ENCODE peak calls at places on chromosomes 2 and 18, in six cellular contexts. T is HepG2, B is A549, M is RWPE1, R is heart right ventricle, D is astrocyte of the cerebellum. H is an unnamed sample.

GRCh38 chr2:123179526-123179925 is 845.6 kb upstream of the CNTNAP5 start:
- DNase-seq in M (no peak), B (no peak), T (no peak), R (no peak), D (no peak), H (no peak)

GRCh38 chr18:46260016-46260878 is 156.1 kb downstream of the HAUS1 start:
- DNase-seq in B (no peak), R (no peak), M (no peak), T (no peak), D (peak), H (no peak)

GRCh38 chr2:176432439-176432838 is 163.2 kb downstream of the MTX2 start:
- DNase-seq in M (peak), R (no peak), B (no peak), T (no peak), D (no peak), H (no peak)

GRCh38 chr2:190571666-190572065 is 37.1 kb upstream of the NEMP2 start:
- DNase-seq in M (no peak), B (no peak), R (no peak), T (no peak), D (no peak), H (no peak)

GRCh38 chr2:239372835-239373234 is 28.0 kb downstream of the HDAC4 start:
- DNase-seq in B (no peak), M (no peak), T (no peak), R (no peak), D (no peak), H (no peak)

GRCh38 chr2:58601017-58601416 is 359.9 kb upstream of the FANCL start:
- DNase-seq in R (no peak), M (peak), B (peak), D (no peak), T (no peak), H (no peak)

GRCh38 chr2:159004849-159005248 is 36.4 kb downstream of the TANC1 start:
- DNase-seq in D (no peak), B (no peak), T (no peak), R (no peak), M (no peak), H (no peak)

GRCh38 chr18:57441395-57441794 is 6.2 kb downstream of the ONECUT2 start:
- DNase-seq in R (no peak), M (no peak), D (no peak), B (no peak), T (no peak), H (no peak)

GRCh38 chr2:196153480-196153879 is 17.9 kb downstream of the STK17B start:
- DNase-seq in R (no peak), B (no peak), T (no peak), D (no peak), M (no peak), H (no peak)

GRCh38 chr2:169452080-169452479 is 27.2 kb upstream of the BBS5 start:
- DNase-seq in R (no peak), D (peak), T (peak), M (peak), B (peak), H (no peak)

GRCh38 chr2:160367887-160368286 is 125.7 kb downstream of the RBMS1 start:
- DNase-seq in M (no peak), D (peak), R (no peak), B (peak), T (no peak), H (peak)

GRCh38 chr2:96174251-96175144 is 29.3 kb upstream of the DUSP2 start:
- DNase-seq in B (peak), T (peak), M (peak), R (peak), D (no peak), H (peak)

GRCh38 chr2:62145478-62146100 is 50.3 kb upstream of the B3GNT2 start:
- DNase-seq in T (no peak), R (no peak), M (no peak), B (no peak), D (no peak), H (no peak)

GRCh38 chr18:67217551-67218166 is 298.9 kb downstream of the DSEL start:
- DNase-seq in R (peak), D (peak), B (peak), M (peak), T (peak), H (no peak)

GRCh38 chr2:43942881-43943280 is 52.9 kb downstream of the LRPPRC start:
- DNase-seq in R (no peak), D (no peak), M (no peak), B (no peak), T (no peak), H (no peak)

GRCh38 chr2:60961457-60961856 is 56.1 kb upstream of the PEX13 start:
- DNase-seq in R (no peak), T (no peak), B (peak), D (no peak), M (peak), H (no peak)

GRCh38 chr2:120486946-120487345 is 141.0 kb downstream of the INHBB start:
- DNase-seq in T (peak), R (no peak), B (no peak), M (no peak), D (no peak), H (no peak)

GRCh38 chr2:133581027-133581760 is 12.9 kb upstream of the NCKAP5 start:
- DNase-seq in M (no peak), B (no peak), T (no peak), D (no peak), R (no peak), H (no peak)

GRCh38 chr2:127418300-127419111 is at the start of gene PROC:
- DNase-seq in R (no peak), B (no peak), T (peak), D (no peak), M (no peak), H (no peak)

GRCh38 chr2:170142502-170142901 is 35.4 kb upstream of the MYO3B start:
- DNase-seq in M (no peak), T (no peak), D (no peak), B (no peak), R (no peak), H (no peak)

GRCh38 chr2:39107156-39107555 is 13.7 kb downstream of the SOS1 start:
- DNase-seq in D (no peak), B (peak), M (no peak), R (no peak), T (no peak), H (no peak)

GRCh38 chr18:79905389-79905911 is 46.0 kb downstream of the SLC66A2 start:
- DNase-seq in M (no peak), B (no peak), R (no peak), D (no peak), T (no peak), H (no peak)

GRCh38 chr2:225660262-225661091 is 261.0 kb downstream of the NYAP2 start:
- DNase-seq in D (peak), T (peak), R (peak), M (peak), B (peak), H (peak)

DNA sequence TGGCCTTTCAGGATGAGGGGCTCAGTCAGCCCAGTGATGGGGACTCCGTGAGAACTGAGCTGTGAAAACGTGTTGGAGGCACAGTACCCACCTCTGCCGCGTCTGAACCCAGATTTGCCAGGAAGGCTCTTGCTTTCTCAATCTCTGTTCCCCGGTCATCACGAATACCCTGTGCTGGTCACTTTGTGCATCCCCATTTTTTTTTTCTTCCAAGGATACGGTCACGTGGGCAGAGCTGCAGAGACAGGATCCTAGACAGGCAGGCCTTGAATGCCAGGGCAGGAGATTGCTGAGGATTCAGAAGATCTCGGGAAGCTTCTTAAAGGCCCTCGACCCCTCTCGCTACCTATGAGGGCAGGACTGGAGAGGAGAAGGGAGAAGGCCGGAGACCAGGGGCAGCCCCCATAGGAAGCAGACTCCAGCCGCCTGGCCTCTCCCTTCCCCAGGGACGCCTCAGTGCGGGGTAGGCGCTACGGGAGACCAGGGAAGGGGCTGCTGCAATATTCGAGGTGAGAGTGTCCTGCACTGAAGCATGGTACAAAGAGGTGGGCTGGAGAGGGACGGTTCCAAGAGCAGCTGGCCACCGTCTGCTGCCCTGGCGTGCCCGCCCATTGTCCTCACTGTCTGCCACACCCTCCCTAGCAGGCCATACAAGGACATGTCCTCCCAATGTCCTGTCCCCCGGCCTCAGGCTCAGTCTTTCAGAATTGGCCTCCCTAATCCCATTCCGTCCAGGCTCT is 29.0 kb upstream of the TAF1B start:
- DNase-seq in B (no peak), M (no peak), T (no peak), D (no peak), R (no peak), H (no peak)
- TF ChIP-seq CTCF in B (no peak), M (peak), T (no peak), D (no peak), R (peak), H (peak)

GRCh38 chr18:73891572-73892421 is 255.8 kb downstream of the FBXO15 start:
- DNase-seq in M (no peak), T (no peak), D (no peak), R (no peak), B (no peak), H (no peak)
- TF ChIP-seq CTCF in M (no peak), T (peak), D (peak), R (no peak), B (no peak), H (no peak)

DNA sequence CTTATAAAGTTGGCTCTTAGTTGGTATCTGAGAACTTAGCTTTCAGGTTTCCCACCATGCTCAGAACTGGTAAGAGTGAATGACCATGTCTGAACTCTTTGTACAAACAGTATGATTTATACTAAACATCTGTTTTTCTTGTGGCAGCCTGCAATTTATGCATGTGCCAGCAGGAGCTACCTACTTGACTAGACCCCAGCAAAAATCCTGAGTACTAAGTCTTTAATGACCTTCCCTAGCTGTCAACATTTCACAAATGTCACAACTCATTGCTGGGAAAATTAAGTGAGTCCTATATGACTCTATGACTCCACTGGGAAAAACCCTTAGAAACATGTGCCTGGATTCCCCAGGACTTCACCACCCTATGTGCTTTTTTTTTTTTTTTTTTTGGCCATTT is 1225.8 kb downstream of the SUCLG1 start:
- DNase-seq in R (no peak), M (no peak), T (no peak), B (no peak), D (no peak), H (no peak)
- TF ChIP-seq CTCF in R (no peak), M (no peak), T (no peak), B (no peak), D (no peak), H (no peak)

DNA sequence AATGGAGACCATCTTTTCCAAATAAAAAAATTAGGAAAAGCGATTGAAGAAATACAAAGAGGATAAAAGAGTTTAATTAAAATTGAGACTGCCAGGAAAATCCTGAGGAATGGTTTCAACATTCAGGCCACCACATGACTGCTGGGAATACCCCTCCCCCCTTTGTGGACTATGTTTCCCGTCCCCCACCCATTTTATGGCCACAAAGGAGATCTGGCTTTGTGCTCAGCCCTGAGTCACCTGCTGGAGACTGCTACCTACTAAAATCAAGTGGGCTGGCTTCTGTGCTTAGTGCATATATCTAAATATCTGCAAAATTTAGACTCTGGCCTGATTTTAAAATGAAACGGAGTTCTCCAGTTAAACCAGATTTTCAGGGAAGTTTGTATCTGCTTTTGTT is 10.1 kb downstream of the RND3 start:
- DNase-seq in T (no peak), R (no peak), B (no peak), M (no peak), D (no peak), H (no peak)
- TF ChIP-seq CTCF in T (no peak), R (no peak), B (no peak), M (no peak), D (no peak), H (no peak)

H was measured in CD14-positive monocyte.